ENCODE peak calls at places on chromosomes 7 and 10, in eight cellular contexts. G is kidney, I is GM12865, W is foreskin fibroblast, A is T-cell, Z is ovary, T is COLO829, E is DMS 273 treated with DMSO at 0.1 percent for 48 hours. Y is an unnamed sample.

GRCh38 chr10:45374451-45375052 is 536 bp downstream of the ALOX5 start:
- DNase-seq in G (peak; percentile 78), I (peak; percentile 29), W (no peak), A (no peak), Z (no peak), T (no peak), E (no peak), Y (no peak)

GRCh38 chr7:100951172-100951571 is 1.8 kb downstream of the MUC3A start:
- DNase-seq in G (no peak), I (no peak), W (no peak), A (no peak), Z (no peak), T (no peak), E (no peak), Y (no peak)

GRCh38 chr7:87797798-87798403 is 78.3 kb downstream of the SLC25A40 start:
- DNase-seq in G (no peak), I (peak; percentile 62), W (peak; percentile 14), A (no peak), Z (no peak), T (peak; percentile 58), E (peak; percentile 69), Y (peak; percentile 74)

GRCh38 chr7:21690717-21691116 is 147.9 kb downstream of the DNAH11 start:
- DNase-seq in G (no peak), I (no peak), W (no peak), A (no peak), Z (no peak), T (no peak), E (no peak), Y (no peak)

GRCh38 chr7:36154255-36155212 is 1.5 kb downstream of the EEPD1 start:
- DNase-seq in G (peak; percentile 79), I (no peak), W (no peak), A (no peak), Z (peak; percentile 27), T (no peak), E (no peak), Y (no peak)

GRCh38 chr10:89869180-89869579 is 167.8 kb downstream of the KIF20B start:
- DNase-seq in G (no peak), I (no peak), W (no peak), A (no peak), Z (no peak), T (peak; percentile 11), E (no peak), Y (no peak)

GRCh38 chr7:109772161-109772560 is 1202.5 kb downstream of the DNAJB9 start:
- DNase-seq in G (no peak), I (no peak), W (no peak), A (no peak), Z (no peak), T (no peak), E (no peak), Y (no peak)

GRCh38 chr10:4240641-4241197 is 455.7 kb upstream of the KLF6 start:
- DNase-seq in G (no peak), I (no peak), W (peak; percentile 71), A (no peak), Z (no peak), T (no peak), E (no peak), Y (no peak)

GRCh38 chr10:62062752-62063512 is 161.4 kb downstream of the ARID5B start:
- DNase-seq in G (no peak), I (no peak), W (peak; percentile 74), A (no peak), Z (no peak), T (no peak), E (no peak), Y (no peak)

GRCh38 chr10:124428207-124428777 is 9.6 kb upstream of the OAT start:
- DNase-seq in G (no peak), I (no peak), W (no peak), A (no peak), Z (no peak), T (no peak), E (no peak), Y (no peak)

GRCh38 chr10:118542789-118543188 is 52.7 kb downstream of the PRLHR start:
- DNase-seq in G (no peak), I (no peak), W (no peak), A (no peak), Z (no peak), T (no peak), E (no peak), Y (no peak)